ENCODE peak calls at places on chromosome 20, in four cellular contexts. One of them, this sample, is unnamed.

GRCh38 chr20:4898282-4898681 is 103.0 kb downstream of the SLC23A2 start:
- DNase-seq in mammary epithelial cell: peak; percentile 98
- DNase-seq in astrocyte: peak; percentile 79
- DNase-seq in mesendoderm: peak; percentile 28
- DNase-seq in this sample: peak; percentile 31

GRCh38 chr20:5827861-5828260 is 77.7 kb downstream of the SHLD1 start:
- DNase-seq in mammary epithelial cell: no peak
- DNase-seq in mesendoderm: no peak
- DNase-seq in astrocyte: no peak
- DNase-seq in this sample: no peak

GRCh38 chr20:9262653-9263194 is 193.8 kb downstream of the PLCB4 start:
- DNase-seq in mammary epithelial cell: no peak
- DNase-seq in mesendoderm: no peak
- DNase-seq in astrocyte: peak; percentile 9
- DNase-seq in this sample: peak; percentile 40

GRCh38 chr20:62874745-62875344 is 13.2 kb upstream of the TCFL5 start:
- DNase-seq in mammary epithelial cell: no peak
- DNase-seq in mesendoderm: no peak
- DNase-seq in astrocyte: no peak
- DNase-seq in this sample: peak; percentile 28

GRCh38 chr20:36959242-36959641 is 7.7 kb upstream of the SAMHD1 start:
- DNase-seq in astrocyte: no peak
- DNase-seq in mesendoderm: no peak
- DNase-seq in mammary epithelial cell: no peak
- DNase-seq in this sample: peak; percentile 62

GRCh38 chr20:58016779-58017178 is 211.7 kb downstream of the ANKRD60 start:
- DNase-seq in astrocyte: no peak
- DNase-seq in mammary epithelial cell: no peak
- DNase-seq in mesendoderm: no peak
- DNase-seq in this sample: no peak

GRCh38 chr20:32761831-32762753 is at the start of gene DNMT3B:
- DNase-seq in astrocyte: peak; percentile 55
- DNase-seq in mammary epithelial cell: peak; percentile 49
- DNase-seq in mesendoderm: peak; percentile 96
- DNase-seq in this sample: peak; percentile 78

GRCh38 chr20:47304287-47304686 is 52.2 kb downstream of the ZMYND8 start:
- DNase-seq in mesendoderm: no peak
- DNase-seq in mammary epithelial cell: no peak
- DNase-seq in astrocyte: peak; percentile 29
- DNase-seq in this sample: no peak

GRCh38 chr20:49288250-49288751 is 10.4 kb upstream of the ZNFX1 start:
- DNase-seq in mesendoderm: peak; percentile 21
- DNase-seq in astrocyte: no peak
- DNase-seq in mammary epithelial cell: no peak
- DNase-seq in this sample: no peak

GRCh38 chr20:49287555-49288249 is 9.8 kb upstream of the ZNFX1 start:
- DNase-seq in mammary epithelial cell: no peak
- DNase-seq in astrocyte: peak; percentile 78
- DNase-seq in mesendoderm: peak; percentile 46
- DNase-seq in this sample: peak; percentile 70

GRCh38 chr20:49285233-49285668 is 7.4 kb upstream of the ZNFX1 start:
- DNase-seq in mammary epithelial cell: no peak
- DNase-seq in mesendoderm: peak; percentile 11
- DNase-seq in astrocyte: no peak
- DNase-seq in this sample: no peak

GRCh38 chr20:49285813-49286494 is 8.1 kb upstream of the ZNFX1 start:
- DNase-seq in astrocyte: no peak
- DNase-seq in mammary epithelial cell: no peak
- DNase-seq in mesendoderm: peak; percentile 8
- DNase-seq in this sample: no peak

GRCh38 chr20:49286689-49287551 is 9.1 kb upstream of the ZNFX1 start:
- DNase-seq in astrocyte: peak; percentile 66
- DNase-seq in mammary epithelial cell: no peak
- DNase-seq in mesendoderm: peak; percentile 84
- DNase-seq in this sample: no peak
- H3K4me1 ChIP-seq in astrocyte: peaks cover 56% of the 10 kb centered on the region
- H3K4me1 ChIP-seq in mammary epithelial cell: peaks cover 48% of the 10 kb centered on the region
- H3K4me1 ChIP-seq in mesendoderm: peaks cover 5% of the 10 kb centered on the region
- H3K4me1 ChIP-seq in this sample: peaks cover 69% of the 10 kb centered on the region

GRCh38 chr20:23068283-23068682 is 17.8 kb downstream of the CD93 start:
- DNase-seq in mammary epithelial cell: no peak
- DNase-seq in mesendoderm: no peak
- DNase-seq in astrocyte: no peak
- DNase-seq in this sample: no peak

GRCh38 chr20:23077277-23077676 is 8.8 kb downstream of the CD93 start:
- DNase-seq in mammary epithelial cell: no peak
- DNase-seq in mesendoderm: no peak
- DNase-seq in astrocyte: no peak
- DNase-seq in this sample: no peak

GRCh38 chr20:23074052-23074451 is 12.1 kb downstream of the CD93 start:
- DNase-seq in mammary epithelial cell: no peak
- DNase-seq in mesendoderm: no peak
- DNase-seq in astrocyte: no peak
- DNase-seq in this sample: no peak

GRCh38 chr20:23069073-23069472 is 17.1 kb downstream of the CD93 start:
- DNase-seq in mesendoderm: no peak
- DNase-seq in astrocyte: no peak
- DNase-seq in mammary epithelial cell: no peak
- DNase-seq in this sample: no peak

GRCh38 chr20:23072892-23073586 is 13.1 kb downstream of the CD93 start:
- DNase-seq in mammary epithelial cell: no peak
- DNase-seq in astrocyte: no peak
- DNase-seq in mesendoderm: no peak
- DNase-seq in this sample: no peak
- H3K36me3 ChIP-seq in mammary epithelial cell: no peaks in the 10 kb centered on the region
- H3K36me3 ChIP-seq in astrocyte: no peaks in the 10 kb centered on the region
- H3K36me3 ChIP-seq in mesendoderm: no peaks in the 10 kb centered on the region
- H3K36me3 ChIP-seq in this sample: no peaks in the 10 kb centered on the region

GRCh38 chr20:31681128-31681727 is 41.4 kb downstream of the BCL2L1 start:
- DNase-seq in mesendoderm: no peak
- DNase-seq in mammary epithelial cell: no peak
- DNase-seq in astrocyte: no peak
- DNase-seq in this sample: no peak
- H3K9ac ChIP-seq in mesendoderm: no peak overlapping the region
- H3K9ac ChIP-seq in mammary epithelial cell: no peak overlapping the region
- H3K9ac ChIP-seq in astrocyte: no peak overlapping the region
- H3K9ac ChIP-seq in this sample: no peak overlapping the region

GRCh38 chr20:438581-439469 is 23.5 kb downstream of the TBC1D20 start:
- DNase-seq in mesendoderm: no peak
- DNase-seq in mammary epithelial cell: no peak
- DNase-seq in astrocyte: no peak
- DNase-seq in this sample: no peak
- H3K4me1 ChIP-seq in mesendoderm: no peaks in the 10 kb centered on the region
- H3K4me1 ChIP-seq in mammary epithelial cell: peaks cover under 1% of the 10 kb centered on the region
- H3K4me1 ChIP-seq in astrocyte: no peaks in the 10 kb centered on the region
- H3K4me1 ChIP-seq in this sample: peaks cover 5% of the 10 kb centered on the region

GRCh38 chr20:34396408-34396807 is 33.3 kb downstream of the ITCH start:
- DNase-seq in mammary epithelial cell: no peak
- DNase-seq in astrocyte: no peak
- DNase-seq in mesendoderm: no peak
- DNase-seq in this sample: no peak

GRCh38 chr20:34402461-34402860 is 39.4 kb downstream of the ITCH start:
- DNase-seq in mammary epithelial cell: no peak
- DNase-seq in mesendoderm: peak; percentile 10
- DNase-seq in astrocyte: no peak
- DNase-seq in this sample: peak; percentile 33

GRCh38 chr20:34401741-34402455 is 38.8 kb downstream of the ITCH start:
- DNase-seq in mesendoderm: no peak
- DNase-seq in mammary epithelial cell: no peak
- DNase-seq in astrocyte: no peak
- DNase-seq in this sample: no peak

GRCh38 chr20:34397096-34397495 is 34.0 kb downstream of the ITCH start:
- DNase-seq in mesendoderm: no peak
- DNase-seq in mammary epithelial cell: peak; percentile 14
- DNase-seq in astrocyte: no peak
- DNase-seq in this sample: no peak
- H3K36me3 ChIP-seq in mesendoderm: peaks cover 4% of the 10 kb centered on the region
- H3K36me3 ChIP-seq in mammary epithelial cell: peaks cover 32% of the 10 kb centered on the region
- H3K36me3 ChIP-seq in astrocyte: peaks cover 22% of the 10 kb centered on the region
- H3K36me3 ChIP-seq in this sample: peaks cover 61% of the 10 kb centered on the region

GRCh38 chr20:44597930-44598329 is 15.6 kb downstream of the PKIG start:
- DNase-seq in mesendoderm: no peak
- DNase-seq in mammary epithelial cell: no peak
- DNase-seq in astrocyte: peak; percentile 8
- DNase-seq in this sample: no peak
- H3K9ac ChIP-seq in mesendoderm: no peak overlapping the region
- H3K9ac ChIP-seq in mammary epithelial cell: no peak overlapping the region
- H3K9ac ChIP-seq in astrocyte: no peak overlapping the region
- H3K9ac ChIP-seq in this sample: peak overlapping the region; percentile 38

GRCh38 chr20:54290636-54291035 is 82.7 kb downstream of the PFDN4 start:
- DNase-seq in mesendoderm: no peak
- DNase-seq in mammary epithelial cell: no peak
- DNase-seq in astrocyte: no peak
- DNase-seq in this sample: no peak

GRCh38 chr20:54294094-54294493 is 86.2 kb downstream of the PFDN4 start:
- DNase-seq in mesendoderm: no peak
- DNase-seq in mammary epithelial cell: no peak
- DNase-seq in astrocyte: no peak
- DNase-seq in this sample: no peak

GRCh38 chr20:54293526-54293925 is 85.6 kb downstream of the PFDN4 start:
- DNase-seq in astrocyte: peak; percentile 68
- DNase-seq in mesendoderm: no peak
- DNase-seq in mammary epithelial cell: no peak
- DNase-seq in this sample: peak; percentile 12

GRCh38 chr20:54292186-54292585 is 84.3 kb downstream of the PFDN4 start:
- DNase-seq in mammary epithelial cell: peak; percentile 20
- DNase-seq in astrocyte: peak; percentile 70
- DNase-seq in mesendoderm: no peak
- DNase-seq in this sample: no peak

DNA sequence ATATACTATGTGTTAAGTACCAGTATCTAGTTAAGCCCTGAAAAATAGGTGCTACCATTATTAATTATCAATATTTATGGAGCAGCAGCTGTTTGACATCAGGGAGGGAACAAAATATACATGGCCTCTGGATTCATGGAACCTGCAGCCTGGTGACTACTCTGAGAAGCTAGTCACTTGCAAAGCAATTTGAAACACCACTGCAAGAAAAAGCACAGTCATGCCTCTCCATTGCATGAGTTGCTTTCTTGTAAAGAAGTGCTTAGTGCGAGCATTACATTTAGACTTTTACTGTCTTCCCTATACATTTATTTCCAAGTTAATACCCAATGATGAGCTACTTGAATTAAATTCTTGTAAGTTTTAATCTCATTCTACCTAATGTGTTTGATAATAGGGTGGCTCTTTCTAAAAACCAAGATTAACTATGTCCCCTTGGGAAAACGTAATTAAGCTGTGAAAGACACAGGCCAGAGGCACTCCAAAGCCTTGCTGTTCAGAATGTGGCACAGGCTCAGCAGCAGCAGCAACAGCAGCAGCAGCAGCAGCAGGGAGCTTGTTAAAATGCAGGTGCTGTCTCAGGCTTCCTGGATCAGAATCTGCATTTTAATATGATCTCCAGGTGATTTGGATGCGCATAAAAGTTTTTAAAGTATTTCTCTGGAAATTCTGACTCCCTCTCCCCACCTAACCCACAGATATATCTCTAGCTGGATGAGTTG is 83.6 kb downstream of the PFDN4 start:
- DNase-seq in mammary epithelial cell: no peak
- DNase-seq in mesendoderm: peak; percentile 13
- DNase-seq in astrocyte: no peak
- DNase-seq in this sample: no peak
- H3K4me1 ChIP-seq in mammary epithelial cell: no peaks in the 10 kb centered on the region
- H3K4me1 ChIP-seq in mesendoderm: no peaks in the 10 kb centered on the region
- H3K4me1 ChIP-seq in astrocyte: peaks cover 10% of the 10 kb centered on the region
- H3K4me1 ChIP-seq in this sample: no peaks in the 10 kb centered on the region

DNA sequence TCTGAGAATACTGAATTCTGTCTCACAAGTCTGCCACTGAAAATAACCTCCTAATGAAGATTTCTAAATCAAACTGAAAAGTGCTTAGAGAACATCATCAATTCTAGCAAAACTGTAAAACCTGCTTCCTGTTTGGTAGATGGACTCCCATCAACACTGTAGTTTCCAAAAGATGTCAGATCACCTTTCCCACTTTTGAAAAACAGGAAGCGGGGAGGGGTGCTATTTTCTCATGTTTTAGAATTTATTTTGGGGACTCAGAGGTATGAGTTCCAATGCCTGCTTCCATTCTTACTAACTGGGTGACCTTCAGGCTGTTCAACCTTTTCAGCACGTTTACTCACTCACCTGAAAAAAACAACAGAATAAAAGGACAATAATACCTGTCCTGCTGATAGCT is 1.2 kb downstream of the ATP5F1E start:
- DNase-seq in mesendoderm: no peak
- DNase-seq in astrocyte: no peak
- DNase-seq in mammary epithelial cell: no peak
- DNase-seq in this sample: no peak
- H3K36me3 ChIP-seq in mesendoderm: peaks cover 2% of the 10 kb centered on the region
- H3K36me3 ChIP-seq in astrocyte: peaks cover 36% of the 10 kb centered on the region
- H3K36me3 ChIP-seq in mammary epithelial cell: peaks cover 42% of the 10 kb centered on the region
- H3K36me3 ChIP-seq in this sample: peaks cover 71% of the 10 kb centered on the region

GRCh38 chr20:53657732-53658131 is 64.1 kb upstream of the ZNF217 start:
- DNase-seq in astrocyte: no peak
- DNase-seq in mesendoderm: peak; percentile 43
- DNase-seq in mammary epithelial cell: no peak
- DNase-seq in this sample: no peak
- H3K9ac ChIP-seq in astrocyte: no peak overlapping the region
- H3K9ac ChIP-seq in mesendoderm: no peak overlapping the region
- H3K9ac ChIP-seq in mammary epithelial cell: no peak overlapping the region
- H3K9ac ChIP-seq in this sample: peak overlapping the region; percentile 74